ENCODE peak calls at places on chromosomes 12 and 14, in eight cellular contexts. One of them, this sample, is unnamed.

GRCh38 chr14:54447231-54447692 is 6.1 kb upstream of the CNIH1 start:
- DNase-seq in kidney epithelial cell: no peak
- DNase-seq in pancreas: no peak
- DNase-seq in AG09309: no peak
- DNase-seq in left ventricle myocardium inferior: no peak
- DNase-seq in foreskin keratinocyte: no peak
- DNase-seq in endothelial cell: no peak
- DNase-seq in fibroblast of mammary gland: peak; percentile 85
- DNase-seq in this sample: peak; percentile 50

GRCh38 chr12:81146228-81147225 is 68.6 kb downstream of the ACSS3 start:
- DNase-seq in kidney epithelial cell: no peak
- DNase-seq in pancreas: no peak
- DNase-seq in AG09309: no peak
- DNase-seq in left ventricle myocardium inferior: no peak
- DNase-seq in foreskin keratinocyte: no peak
- DNase-seq in endothelial cell: no peak
- DNase-seq in fibroblast of mammary gland: no peak
- DNase-seq in this sample: no peak

GRCh38 chr14:93013368-93013719 is 90.4 kb downstream of the CHGA start:
- DNase-seq in kidney epithelial cell: no peak
- DNase-seq in pancreas: no peak
- DNase-seq in AG09309: peak; percentile 28
- DNase-seq in left ventricle myocardium inferior: no peak
- DNase-seq in foreskin keratinocyte: no peak
- DNase-seq in endothelial cell: no peak
- DNase-seq in fibroblast of mammary gland: peak; percentile 78
- DNase-seq in this sample: no peak

GRCh38 chr12:64672925-64673409 is 62.7 kb downstream of the RASSF3 start:
- DNase-seq in kidney epithelial cell: no peak
- DNase-seq in pancreas: peak; percentile 73
- DNase-seq in AG09309: no peak
- DNase-seq in left ventricle myocardium inferior: peak; percentile 49
- DNase-seq in foreskin keratinocyte: no peak
- DNase-seq in endothelial cell: peak; percentile 39
- DNase-seq in fibroblast of mammary gland: peak; percentile 20
- DNase-seq in this sample: peak; percentile 85

GRCh38 chr14:77094672-77095284 is 3.3 kb upstream of the CIPC start:
- DNase-seq in kidney epithelial cell: no peak
- DNase-seq in pancreas: peak; percentile 74
- DNase-seq in AG09309: peak; percentile 40
- DNase-seq in left ventricle myocardium inferior: peak; percentile 76
- DNase-seq in foreskin keratinocyte: no peak
- DNase-seq in endothelial cell: peak; percentile 80
- DNase-seq in fibroblast of mammary gland: peak; percentile 79
- DNase-seq in this sample: peak; percentile 86

GRCh38 chr14:21913759-21914158 is 240.1 kb upstream of the OR4E1 start:
- DNase-seq in kidney epithelial cell: no peak
- DNase-seq in pancreas: peak; percentile 37
- DNase-seq in AG09309: no peak
- DNase-seq in left ventricle myocardium inferior: no peak
- DNase-seq in foreskin keratinocyte: peak; percentile 28
- DNase-seq in endothelial cell: peak; percentile 75
- DNase-seq in fibroblast of mammary gland: peak; percentile 71
- DNase-seq in this sample: peak; percentile 79

GRCh38 chr14:103688906-103689902 is 26.0 kb downstream of the XRCC3 start:
- DNase-seq in kidney epithelial cell: no peak
- DNase-seq in pancreas: peak; percentile 59
- DNase-seq in AG09309: no peak
- DNase-seq in left ventricle myocardium inferior: peak; percentile 67
- DNase-seq in foreskin keratinocyte: no peak
- DNase-seq in endothelial cell: no peak
- DNase-seq in fibroblast of mammary gland: peak; percentile 58
- DNase-seq in this sample: no peak

GRCh38 chr12:117060927-117061300 is 38.3 kb downstream of the TESC start:
- DNase-seq in kidney epithelial cell: no peak
- DNase-seq in pancreas: no peak
- DNase-seq in AG09309: no peak
- DNase-seq in left ventricle myocardium inferior: no peak
- DNase-seq in foreskin keratinocyte: no peak
- DNase-seq in endothelial cell: no peak
- DNase-seq in fibroblast of mammary gland: no peak
- DNase-seq in this sample: no peak

GRCh38 chr14:90612801-90613200 is 203.4 kb downstream of the TTC7B start:
- DNase-seq in kidney epithelial cell: no peak
- DNase-seq in pancreas: no peak
- DNase-seq in AG09309: no peak
- DNase-seq in left ventricle myocardium inferior: no peak
- DNase-seq in foreskin keratinocyte: no peak
- DNase-seq in endothelial cell: no peak
- DNase-seq in fibroblast of mammary gland: no peak
- DNase-seq in this sample: no peak

GRCh38 chr12:89453579-89453978 is 71.0 kb downstream of the GALNT4 start:
- DNase-seq in kidney epithelial cell: no peak
- DNase-seq in pancreas: no peak
- DNase-seq in AG09309: peak; percentile 75
- DNase-seq in left ventricle myocardium inferior: no peak
- DNase-seq in foreskin keratinocyte: no peak
- DNase-seq in endothelial cell: no peak
- DNase-seq in fibroblast of mammary gland: peak; percentile 64
- DNase-seq in this sample: no peak

GRCh38 chr12:6953417-6954315 is 2.5 kb downstream of the PTPN6 start:
- DNase-seq in kidney epithelial cell: no peak
- DNase-seq in pancreas: no peak
- DNase-seq in AG09309: no peak
- DNase-seq in left ventricle myocardium inferior: peak; percentile 47
- DNase-seq in foreskin keratinocyte: no peak
- DNase-seq in endothelial cell: peak; percentile 55
- DNase-seq in fibroblast of mammary gland: no peak
- DNase-seq in this sample: no peak

GRCh38 chr14:75551021-75551420 is 27.4 kb upstream of the FLVCR2 start:
- DNase-seq in kidney epithelial cell: no peak
- DNase-seq in pancreas: no peak
- DNase-seq in AG09309: no peak
- DNase-seq in left ventricle myocardium inferior: no peak
- DNase-seq in foreskin keratinocyte: no peak
- DNase-seq in endothelial cell: no peak
- DNase-seq in fibroblast of mammary gland: no peak
- DNase-seq in this sample: no peak

GRCh38 chr14:64910847-64911495 is 3.3 kb upstream of the CHURC1 start:
- DNase-seq in kidney epithelial cell: no peak
- DNase-seq in pancreas: no peak
- DNase-seq in AG09309: no peak
- DNase-seq in left ventricle myocardium inferior: no peak
- DNase-seq in foreskin keratinocyte: no peak
- DNase-seq in endothelial cell: peak; percentile 23
- DNase-seq in fibroblast of mammary gland: peak; percentile 50
- DNase-seq in this sample: peak; percentile 25

GRCh38 chr14:103456167-103456835 is 66.3 kb downstream of the CKB start:
- DNase-seq in kidney epithelial cell: no peak
- DNase-seq in pancreas: no peak
- DNase-seq in AG09309: no peak
- DNase-seq in left ventricle myocardium inferior: no peak
- DNase-seq in foreskin keratinocyte: no peak
- DNase-seq in endothelial cell: no peak
- DNase-seq in fibroblast of mammary gland: no peak
- DNase-seq in this sample: no peak

GRCh38 chr14:104472536-104473243 is 106.9 kb upstream of the C14orf180 start:
- DNase-seq in kidney epithelial cell: no peak
- DNase-seq in pancreas: no peak
- DNase-seq in AG09309: no peak
- DNase-seq in left ventricle myocardium inferior: no peak
- DNase-seq in foreskin keratinocyte: no peak
- DNase-seq in endothelial cell: no peak
- DNase-seq in fibroblast of mammary gland: no peak
- DNase-seq in this sample: no peak

GRCh38 chr12:80702889-80703605 is 4.4 kb upstream of the MYF6 start:
- DNase-seq in kidney epithelial cell: peak; percentile 60
- DNase-seq in pancreas: no peak
- DNase-seq in AG09309: peak; percentile 24
- DNase-seq in left ventricle myocardium inferior: no peak
- DNase-seq in foreskin keratinocyte: peak; percentile 74
- DNase-seq in endothelial cell: no peak
- DNase-seq in fibroblast of mammary gland: peak; percentile 88
- DNase-seq in this sample: peak; percentile 20

GRCh38 chr12:26246483-26247164 is 51.3 kb downstream of the SSPN start:
- DNase-seq in kidney epithelial cell: no peak
- DNase-seq in pancreas: no peak
- DNase-seq in AG09309: no peak
- DNase-seq in left ventricle myocardium inferior: no peak
- DNase-seq in foreskin keratinocyte: peak; percentile 72
- DNase-seq in endothelial cell: no peak
- DNase-seq in fibroblast of mammary gland: no peak
- DNase-seq in this sample: peak; percentile 87

GRCh38 chr14:36405589-36406274 is 85.3 kb upstream of the MBIP start:
- DNase-seq in kidney epithelial cell: no peak
- DNase-seq in pancreas: no peak
- DNase-seq in AG09309: no peak
- DNase-seq in left ventricle myocardium inferior: no peak
- DNase-seq in foreskin keratinocyte: no peak
- DNase-seq in endothelial cell: no peak
- DNase-seq in fibroblast of mammary gland: no peak
- DNase-seq in this sample: no peak

GRCh38 chr14:36402867-36403266 is 82.4 kb upstream of the MBIP start:
- DNase-seq in kidney epithelial cell: no peak
- DNase-seq in pancreas: no peak
- DNase-seq in AG09309: no peak
- DNase-seq in left ventricle myocardium inferior: no peak
- DNase-seq in foreskin keratinocyte: no peak
- DNase-seq in endothelial cell: no peak
- DNase-seq in fibroblast of mammary gland: no peak
- DNase-seq in this sample: no peak

GRCh38 chr14:36408388-36408787 is 88.0 kb upstream of the MBIP start:
- DNase-seq in kidney epithelial cell: no peak
- DNase-seq in pancreas: no peak
- DNase-seq in AG09309: no peak
- DNase-seq in left ventricle myocardium inferior: no peak
- DNase-seq in foreskin keratinocyte: no peak
- DNase-seq in endothelial cell: no peak
- DNase-seq in fibroblast of mammary gland: no peak
- DNase-seq in this sample: no peak
- TF ChIP-seq CTCF in kidney epithelial cell: no peak
- TF ChIP-seq CTCF in pancreas: no peak
- TF ChIP-seq CTCF in AG09309: no peak
- TF ChIP-seq CTCF in left ventricle myocardium inferior: no peak
- TF ChIP-seq CTCF in foreskin keratinocyte: no peak
- TF ChIP-seq CTCF in endothelial cell: no peak
- TF ChIP-seq CTCF in fibroblast of mammary gland: no peak
- TF ChIP-seq CTCF in this sample: no peak

GRCh38 chr12:10807186-10807585 is at the start of gene TAS2R8:
- DNase-seq in kidney epithelial cell: no peak
- DNase-seq in pancreas: no peak
- DNase-seq in AG09309: no peak
- DNase-seq in left ventricle myocardium inferior: no peak
- DNase-seq in foreskin keratinocyte: no peak
- DNase-seq in endothelial cell: no peak
- DNase-seq in fibroblast of mammary gland: no peak
- DNase-seq in this sample: no peak

GRCh38 chr12:10801727-10802126 is 700 bp downstream of the TAS2R7 start:
- DNase-seq in kidney epithelial cell: no peak
- DNase-seq in pancreas: no peak
- DNase-seq in AG09309: no peak
- DNase-seq in left ventricle myocardium inferior: no peak
- DNase-seq in foreskin keratinocyte: no peak
- DNase-seq in endothelial cell: no peak
- DNase-seq in fibroblast of mammary gland: no peak
- DNase-seq in this sample: no peak

DNA sequence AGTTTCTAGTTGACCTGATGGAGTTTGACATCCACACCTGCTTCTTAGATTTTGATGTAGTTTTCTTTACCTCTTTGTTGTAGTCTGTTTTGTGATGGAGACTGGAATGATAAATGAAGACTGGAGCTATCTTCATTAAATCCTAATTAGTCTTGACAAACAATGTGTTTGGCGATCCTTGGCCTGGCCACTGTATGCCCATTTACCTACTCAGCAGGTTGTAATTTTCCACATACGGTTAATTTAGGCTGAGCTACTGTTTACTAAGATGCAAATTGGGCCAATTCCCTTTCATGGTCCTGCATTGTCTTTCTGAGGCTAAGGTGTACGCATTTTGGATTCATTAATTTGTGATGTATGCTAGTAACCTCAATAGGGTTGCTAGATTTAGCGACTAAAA is at the start of gene TAS2R7:
- DNase-seq in kidney epithelial cell: no peak
- DNase-seq in pancreas: no peak
- DNase-seq in AG09309: no peak
- DNase-seq in left ventricle myocardium inferior: no peak
- DNase-seq in foreskin keratinocyte: no peak
- DNase-seq in endothelial cell: no peak
- DNase-seq in fibroblast of mammary gland: no peak
- DNase-seq in this sample: no peak
- TF ChIP-seq CTCF in kidney epithelial cell: no peak
- TF ChIP-seq CTCF in pancreas: no peak
- TF ChIP-seq CTCF in AG09309: no peak
- TF ChIP-seq CTCF in left ventricle myocardium inferior: no peak
- TF ChIP-seq CTCF in foreskin keratinocyte: no peak
- TF ChIP-seq CTCF in endothelial cell: no peak
- TF ChIP-seq CTCF in fibroblast of mammary gland: no peak
- TF ChIP-seq CTCF in this sample: no peak

GRCh38 chr12:68899251-68899771 is 33.7 kb downstream of the CPM start:
- DNase-seq in kidney epithelial cell: peak; percentile 62
- DNase-seq in pancreas: peak; percentile 79
- DNase-seq in AG09309: peak; percentile 91
- DNase-seq in left ventricle myocardium inferior: no peak
- DNase-seq in foreskin keratinocyte: no peak
- DNase-seq in endothelial cell: no peak
- DNase-seq in fibroblast of mammary gland: peak; percentile 97
- DNase-seq in this sample: peak; percentile 79
- TF ChIP-seq CTCF in kidney epithelial cell: peak; percentile 85
- TF ChIP-seq CTCF in pancreas: peak; percentile 21
- TF ChIP-seq CTCF in AG09309: peak; percentile 96
- TF ChIP-seq CTCF in left ventricle myocardium inferior: peak; percentile 44
- TF ChIP-seq CTCF in foreskin keratinocyte: peak; percentile 84
- TF ChIP-seq CTCF in endothelial cell: no peak
- TF ChIP-seq CTCF in fibroblast of mammary gland: peak; percentile 93
- TF ChIP-seq CTCF in this sample: peak; percentile 45

GRCh38 chr14:32512348-32512747 is 183.2 kb downstream of the AKAP6 start:
- DNase-seq in kidney epithelial cell: no peak
- DNase-seq in pancreas: no peak
- DNase-seq in AG09309: no peak
- DNase-seq in left ventricle myocardium inferior: no peak
- DNase-seq in foreskin keratinocyte: no peak
- DNase-seq in endothelial cell: no peak
- DNase-seq in fibroblast of mammary gland: no peak
- DNase-seq in this sample: no peak

GRCh38 chr14:32512813-32513212 is 183.7 kb downstream of the AKAP6 start:
- DNase-seq in kidney epithelial cell: no peak
- DNase-seq in pancreas: no peak
- DNase-seq in AG09309: no peak
- DNase-seq in left ventricle myocardium inferior: no peak
- DNase-seq in foreskin keratinocyte: no peak
- DNase-seq in endothelial cell: no peak
- DNase-seq in fibroblast of mammary gland: peak; percentile 27
- DNase-seq in this sample: no peak

GRCh38 chr14:32510815-32511214 is 181.7 kb downstream of the AKAP6 start:
- DNase-seq in kidney epithelial cell: no peak
- DNase-seq in pancreas: no peak
- DNase-seq in AG09309: no peak
- DNase-seq in left ventricle myocardium inferior: no peak
- DNase-seq in foreskin keratinocyte: no peak
- DNase-seq in endothelial cell: no peak
- DNase-seq in fibroblast of mammary gland: no peak
- DNase-seq in this sample: no peak

GRCh38 chr14:32514236-32514635 is 185.1 kb downstream of the AKAP6 start:
- DNase-seq in kidney epithelial cell: no peak
- DNase-seq in pancreas: no peak
- DNase-seq in AG09309: no peak
- DNase-seq in left ventricle myocardium inferior: no peak
- DNase-seq in foreskin keratinocyte: no peak
- DNase-seq in endothelial cell: no peak
- DNase-seq in fibroblast of mammary gland: no peak
- DNase-seq in this sample: no peak

GRCh38 chr14:32513571-32514009 is 184.5 kb downstream of the AKAP6 start:
- DNase-seq in kidney epithelial cell: no peak
- DNase-seq in pancreas: no peak
- DNase-seq in AG09309: no peak
- DNase-seq in left ventricle myocardium inferior: no peak
- DNase-seq in foreskin keratinocyte: no peak
- DNase-seq in endothelial cell: no peak
- DNase-seq in fibroblast of mammary gland: peak; percentile 21
- DNase-seq in this sample: no peak
- TF ChIP-seq CTCF in kidney epithelial cell: peak; percentile 14
- TF ChIP-seq CTCF in pancreas: peak; percentile 24
- TF ChIP-seq CTCF in AG09309: peak; percentile 17
- TF ChIP-seq CTCF in left ventricle myocardium inferior: peak; percentile 59
- TF ChIP-seq CTCF in foreskin keratinocyte: peak; percentile 73
- TF ChIP-seq CTCF in endothelial cell: peak; percentile 59
- TF ChIP-seq CTCF in fibroblast of mammary gland: peak; percentile 29
- TF ChIP-seq CTCF in this sample: no peak

This sample was measured in Calu3.